ENCODE peak calls at places on chromosomes 1 and 21, in eight cellular contexts. P, Z, F, M, X, T, S and A are unnamed samples.

GRCh38 chr1:204301171-204301957 is 58.4 kb downstream of the PLEKHA6 start:
- DNase-seq in X (no peak), T (no peak), S (no peak), Z (no peak), P (no peak), F (no peak), M (no peak), A (no peak)

GRCh38 chr21:42641311-42642218 is 11.9 kb upstream of the PDE9A start:
- DNase-seq in Z (peak), F (no peak), T (no peak), P (no peak), S (no peak), M (peak), X (no peak), A (no peak)

GRCh38 chr1:171983584-171983983 is 142.3 kb downstream of the DNM3 start:
- DNase-seq in T (no peak), F (no peak), M (no peak), Z (peak), P (no peak), S (no peak), X (no peak), A (no peak)

GRCh38 chr1:24659993-24660665 is 17.0 kb downstream of the SRRM1 start:
- DNase-seq in X (no peak), S (no peak), P (no peak), T (no peak), Z (peak), M (no peak), F (no peak), A (no peak)

GRCh38 chr1:41532206-41532975 is 47.9 kb upstream of the EDN2 start:
- DNase-seq in X (no peak), S (no peak), T (no peak), P (no peak), Z (no peak), F (no peak), M (no peak), A (no peak)

GRCh38 chr1:165793951-165794350 is 25.3 kb upstream of the TMCO1 start:
- DNase-seq in M (no peak), X (no peak), P (no peak), Z (no peak), F (no peak), T (no peak), S (no peak), A (no peak)

GRCh38 chr1:218259800-218260199 is 25.3 kb upstream of the RRP15 start:
- DNase-seq in T (no peak), F (no peak), M (no peak), P (peak), Z (peak), X (no peak), S (no peak), A (no peak)

GRCh38 chr1:160618763-160619274 is 28.0 kb downstream of the SLAMF1 start:
- DNase-seq in P (no peak), Z (no peak), X (no peak), S (no peak), T (no peak), M (no peak), F (no peak), A (no peak)

GRCh38 chr21:27532081-27532480 is 565.2 kb upstream of the ADAMTS5 start:
- DNase-seq in Z (peak), P (no peak), S (no peak), X (no peak), M (no peak), T (no peak), F (no peak), A (no peak)

GRCh38 chr21:31974454-31974985 is 101.7 kb downstream of the HUNK start:
- DNase-seq in T (no peak), F (no peak), P (no peak), Z (no peak), M (no peak), X (no peak), S (no peak), A (no peak)

GRCh38 chr1:26861286-26861701 is 1.7 kb upstream of the SFN start:
- DNase-seq in X (no peak), M (no peak), T (no peak), Z (no peak), F (peak), P (peak), S (no peak), A (no peak)

GRCh38 chr1:246647513-246647912 is 76.7 kb upstream of the SCCPDH start:
- DNase-seq in M (no peak), X (no peak), T (no peak), P (no peak), F (peak), Z (peak), S (no peak), A (no peak)

GRCh38 chr1:23529146-23530088 is 1.6 kb downstream of the E2F2 start:
- DNase-seq in M (no peak), F (no peak), Z (no peak), P (no peak), T (no peak), X (no peak), S (no peak), A (no peak)

GRCh38 chr1:39900662-39901485 is 843 bp downstream of the MYCL start:
- DNase-seq in S (peak), M (no peak), Z (peak), F (no peak), X (peak), P (peak), T (no peak), A (peak)

GRCh38 chr1:230153655-230154296 is 86.7 kb downstream of the GALNT2 start:
- DNase-seq in M (peak), F (peak), T (no peak), Z (peak), X (no peak), P (no peak), S (no peak), A (no peak)

GRCh38 chr1:220189750-220190347 is 82.4 kb downstream of the RAB3GAP2 start:
- DNase-seq in M (no peak), Z (peak), S (no peak), X (no peak), F (no peak), T (no peak), P (peak), A (no peak)

GRCh38 chr1:177248258-177248657 is 77.5 kb downstream of the BRINP2 start:
- DNase-seq in T (no peak), P (no peak), X (no peak), M (no peak), F (no peak), S (no peak), Z (no peak), A (no peak)

GRCh38 chr21:32742470-32742869 is 14.7 kb upstream of the SYNJ1 start:
- DNase-seq in F (no peak), M (no peak), X (no peak), T (no peak), P (no peak), Z (no peak), S (no peak), A (no peak)

GRCh38 chr21:37537391-37537996 is 170.9 kb downstream of the DYRK1A start:
- DNase-seq in M (no peak), X (no peak), T (no peak), P (no peak), F (no peak), S (no peak), Z (no peak), A (no peak)

GRCh38 chr1:54356680-54357147 is 49.5 kb downstream of the SSBP3 start:
- DNase-seq in P (no peak), X (no peak), Z (no peak), S (no peak), T (peak), M (no peak), F (no peak), A (peak)

GRCh38 chr1:22925111-22925510 is 47.6 kb downstream of the LACTBL1 start:
- DNase-seq in F (no peak), X (no peak), T (no peak), S (no peak), Z (no peak), M (no peak), P (no peak), A (no peak)

GRCh38 chr1:12153181-12153785 is 13.5 kb upstream of the TNFRSF1B start:
- DNase-seq in S (peak), Z (peak), X (peak), T (no peak), P (peak), F (peak), M (no peak), A (no peak)

GRCh38 chr21:45590726-45591618 is 48.7 kb upstream of the SLC19A1 start:
- DNase-seq in T (peak), S (no peak), Z (peak), M (no peak), X (peak), F (no peak), P (no peak), A (peak)

GRCh38 chr21:44402323-44403105 is 49.1 kb downstream of the TRPM2 start:
- DNase-seq in Z (no peak), F (no peak), S (no peak), P (no peak), M (no peak), X (no peak), T (no peak), A (no peak)

GRCh38 chr1:24963099-24963872 is 33.2 kb upstream of the RUNX3 start:
- DNase-seq in X (no peak), T (no peak), M (no peak), Z (no peak), F (no peak), S (no peak), P (no peak), A (no peak)

GRCh38 chr1:221663321-221663720 is 78.6 kb downstream of the DUSP10 start:
- DNase-seq in Z (peak), M (no peak), F (no peak), P (no peak), T (no peak), S (no peak), X (no peak), A (no peak)

GRCh38 chr1:54970901-54971300 is 9.5 kb upstream of the TMEM61 start:
- DNase-seq in F (no peak), S (no peak), M (no peak), X (no peak), P (no peak), Z (no peak), T (no peak), A (no peak)

GRCh38 chr1:171740987-171741871 is 636 bp downstream of the VAMP4 start:
- DNase-seq in T (no peak), F (no peak), M (peak), X (no peak), S (peak), P (peak), Z (peak), A (no peak)

GRCh38 chr1:97567000-97567749 is 353.7 kb downstream of the DPYD start:
- DNase-seq in S (no peak), P (no peak), M (no peak), X (no peak), T (no peak), Z (peak), F (no peak), A (no peak)

GRCh38 chr1:93638307-93638847 is 43.3 kb downstream of the BCAR3 start:
- DNase-seq in T (no peak), S (no peak), F (no peak), P (no peak), Z (no peak), M (no peak), X (no peak), A (no peak)

GRCh38 chr21:45308211-45309068 is 20.7 kb upstream of the POFUT2 start:
- DNase-seq in T (no peak), F (no peak), M (no peak), X (no peak), Z (peak), S (no peak), P (no peak), A (no peak)

GRCh38 chr21:16533692-16534407 is 804.1 kb downstream of the USP25 start:
- DNase-seq in Z (no peak), X (no peak), T (no peak), F (no peak), M (peak), S (no peak), P (no peak), A (no peak)

GRCh38 chr21:37087188-37087587 is 14.1 kb downstream of the TTC3 start:
- DNase-seq in M (no peak), P (peak), S (no peak), F (peak), Z (peak), T (no peak), X (no peak), A (no peak)

GRCh38 chr1:155322571-155322952 is 1.9 kb downstream of the RUSC1 start:
- DNase-seq in X (no peak), M (peak), T (no peak), Z (peak), S (peak), F (no peak), P (peak), A (no peak)

GRCh38 chr1:229557913-229558414 is 543 bp downstream of the ABCB10 start:
- DNase-seq in S (peak), M (peak), X (peak), T (no peak), P (peak), Z (peak), F (no peak), A (peak)